ENCODE peak calls at places on chromosomes 7 and 10, in seven cellular contexts. One of them, this sample, is unnamed.
A peak's percentile ranks its signal among the peaks of the same experiment; 100 is the strongest.

GRCh38 chr7:42479452-42480303 is 242.7 kb upstream of the GLI3 start:
- DNase-seq in IMR-90: no peak
- DNase-seq in neuronal stem cell: no peak
- DNase-seq in H9: no peak
- DNase-seq in H1: no peak
- DNase-seq in mesenchymal stem cell: peak; percentile 76
- DNase-seq in mesendoderm: no peak
- DNase-seq in this sample: no peak

GRCh38 chr7:154927624-154928125 is 75.2 kb downstream of the PAXIP1 start:
- DNase-seq in IMR-90: peak; percentile 87
- DNase-seq in neuronal stem cell: peak; percentile 61
- DNase-seq in H9: peak; percentile 65
- DNase-seq in H1: no peak
- DNase-seq in mesenchymal stem cell: peak; percentile 87
- DNase-seq in mesendoderm: peak; percentile 86
- DNase-seq in this sample: peak; percentile 84

GRCh38 chr7:41492603-41493002 is 210.3 kb downstream of the INHBA start:
- DNase-seq in IMR-90: no peak
- DNase-seq in neuronal stem cell: no peak
- DNase-seq in H9: no peak
- DNase-seq in H1: no peak
- DNase-seq in mesenchymal stem cell: peak; percentile 19
- DNase-seq in mesendoderm: no peak
- DNase-seq in this sample: no peak

GRCh38 chr10:14560794-14561765 is 213.6 kb downstream of the FAM107B start:
- DNase-seq in IMR-90: no peak
- DNase-seq in neuronal stem cell: no peak
- DNase-seq in H9: no peak
- DNase-seq in H1: no peak
- DNase-seq in mesenchymal stem cell: no peak
- DNase-seq in mesendoderm: no peak
- DNase-seq in this sample: no peak

GRCh38 chr7:4694653-4695335 is 12.7 kb downstream of the FOXK1 start:
- DNase-seq in IMR-90: peak; percentile 86
- DNase-seq in neuronal stem cell: no peak
- DNase-seq in H9: no peak
- DNase-seq in H1: no peak
- DNase-seq in mesenchymal stem cell: peak; percentile 55
- DNase-seq in mesendoderm: no peak
- DNase-seq in this sample: no peak

GRCh38 chr7:50628469-50629084 is 63.4 kb upstream of the DDC start:
- DNase-seq in IMR-90: no peak
- DNase-seq in neuronal stem cell: no peak
- DNase-seq in H9: peak; percentile 70
- DNase-seq in H1: no peak
- DNase-seq in mesenchymal stem cell: no peak
- DNase-seq in mesendoderm: peak; percentile 41
- DNase-seq in this sample: no peak

GRCh38 chr7:156732091-156732621 is 91.6 kb downstream of the RNF32 start:
- DNase-seq in IMR-90: peak; percentile 47
- DNase-seq in neuronal stem cell: no peak
- DNase-seq in H9: no peak
- DNase-seq in H1: no peak
- DNase-seq in mesenchymal stem cell: no peak
- DNase-seq in mesendoderm: no peak
- DNase-seq in this sample: peak; percentile 36

GRCh38 chr7:88254721-88255120 is 34.9 kb upstream of the SRI start:
- DNase-seq in IMR-90: no peak
- DNase-seq in neuronal stem cell: no peak
- DNase-seq in H9: no peak
- DNase-seq in H1: no peak
- DNase-seq in mesenchymal stem cell: no peak
- DNase-seq in mesendoderm: no peak
- DNase-seq in this sample: peak; percentile 85

GRCh38 chr10:1539216-1539615 is 198.1 kb downstream of the ADARB2 start:
- DNase-seq in IMR-90: no peak
- DNase-seq in neuronal stem cell: no peak
- DNase-seq in H9: no peak
- DNase-seq in H1: no peak
- DNase-seq in mesenchymal stem cell: no peak
- DNase-seq in mesendoderm: no peak
- DNase-seq in this sample: no peak

GRCh38 chr7:91953618-91954017 is 13.0 kb downstream of the AKAP9 start:
- DNase-seq in IMR-90: peak; percentile 36
- DNase-seq in neuronal stem cell: no peak
- DNase-seq in H9: no peak
- DNase-seq in H1: no peak
- DNase-seq in mesenchymal stem cell: peak; percentile 22
- DNase-seq in mesendoderm: peak; percentile 13
- DNase-seq in this sample: no peak

GRCh38 chr7:138186951-138187351 is 110.7 kb downstream of the AKR1D1 start:
- DNase-seq in IMR-90: peak; percentile 4
- DNase-seq in neuronal stem cell: peak; percentile 71
- DNase-seq in H9: no peak
- DNase-seq in H1: no peak
- DNase-seq in mesenchymal stem cell: peak; percentile 74
- DNase-seq in mesendoderm: no peak
- DNase-seq in this sample: peak; percentile 75

GRCh38 chr10:103637855-103638561 is 144.5 kb downstream of the NEURL1 start:
- DNase-seq in IMR-90: peak; percentile 92
- DNase-seq in neuronal stem cell: no peak
- DNase-seq in H9: no peak
- DNase-seq in H1: no peak
- DNase-seq in mesenchymal stem cell: no peak
- DNase-seq in mesendoderm: no peak
- DNase-seq in this sample: peak; percentile 35

GRCh38 chr10:36597921-36598320 is 527.5 kb upstream of the ANKRD30A start:
- DNase-seq in IMR-90: no peak
- DNase-seq in neuronal stem cell: no peak
- DNase-seq in H9: no peak
- DNase-seq in H1: no peak
- DNase-seq in mesenchymal stem cell: no peak
- DNase-seq in mesendoderm: no peak
- DNase-seq in this sample: no peak

GRCh38 chr10:5942001-5942400 is 35.3 kb downstream of the IL15RA start:
- DNase-seq in IMR-90: no peak
- DNase-seq in neuronal stem cell: no peak
- DNase-seq in H9: no peak
- DNase-seq in H1: no peak
- DNase-seq in mesenchymal stem cell: no peak
- DNase-seq in mesendoderm: no peak
- DNase-seq in this sample: no peak

GRCh38 chr7:92916751-92917369 is 80.5 kb upstream of the CDK6 start:
- DNase-seq in IMR-90: peak; percentile 44
- DNase-seq in neuronal stem cell: peak; percentile 64
- DNase-seq in H9: peak; percentile 41
- DNase-seq in H1: no peak
- DNase-seq in mesenchymal stem cell: peak; percentile 20
- DNase-seq in mesendoderm: peak; percentile 97
- DNase-seq in this sample: peak; percentile 73

GRCh38 chr7:42628021-42628420 is 283.8 kb downstream of the C7orf25 start:
- DNase-seq in IMR-90: no peak
- DNase-seq in neuronal stem cell: no peak
- DNase-seq in H9: no peak
- DNase-seq in H1: no peak
- DNase-seq in mesenchymal stem cell: no peak
- DNase-seq in mesendoderm: no peak
- DNase-seq in this sample: no peak

GRCh38 chr7:130868150-130868549 is 134.1 kb upstream of the KLF14 start:
- DNase-seq in IMR-90: no peak
- DNase-seq in neuronal stem cell: no peak
- DNase-seq in H9: no peak
- DNase-seq in H1: no peak
- DNase-seq in mesenchymal stem cell: no peak
- DNase-seq in mesendoderm: no peak
- DNase-seq in this sample: no peak

DNA sequence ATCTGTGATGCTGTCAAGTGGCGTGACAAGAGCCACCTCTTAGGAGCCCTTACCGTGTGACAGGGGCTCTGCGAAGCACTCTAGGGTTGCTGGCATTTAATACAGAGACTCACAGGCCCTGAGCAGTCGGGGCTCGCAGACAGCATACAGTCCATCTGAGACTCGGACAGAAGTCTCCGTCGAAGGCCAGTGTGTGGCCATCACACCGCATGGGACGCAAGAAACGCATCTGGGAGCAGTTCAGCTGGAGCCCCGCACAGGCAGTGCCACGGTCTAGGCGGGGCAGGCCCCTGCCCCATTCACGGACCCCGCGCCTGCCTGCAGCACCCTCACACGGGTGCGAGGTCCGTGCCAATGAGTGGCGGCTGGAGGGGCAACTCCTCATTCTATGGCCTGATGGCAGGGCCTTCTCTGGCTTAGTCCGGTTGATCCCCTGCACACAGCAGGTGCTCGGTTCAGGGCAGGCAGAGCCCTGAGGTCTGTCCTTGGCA is 33.6 kb downstream of the IQCE start:
- DNase-seq in IMR-90: no peak
- DNase-seq in neuronal stem cell: no peak
- DNase-seq in H9: no peak
- DNase-seq in H1: no peak
- DNase-seq in mesenchymal stem cell: no peak
- DNase-seq in mesendoderm: no peak
- DNase-seq in this sample: no peak
- H2AK5ac ChIP-seq in IMR-90: no peak overlapping the region
- H2AK5ac ChIP-seq in neuronal stem cell: no peak overlapping the region
- H2AK5ac ChIP-seq in H9: no peak overlapping the region
- H2AK5ac ChIP-seq in H1: no peak overlapping the region
- H2AK5ac ChIP-seq in mesenchymal stem cell: no peak overlapping the region
- H2AK5ac ChIP-seq in mesendoderm: no peak overlapping the region
- H2AK5ac ChIP-seq in this sample: no peak overlapping the region

DNA sequence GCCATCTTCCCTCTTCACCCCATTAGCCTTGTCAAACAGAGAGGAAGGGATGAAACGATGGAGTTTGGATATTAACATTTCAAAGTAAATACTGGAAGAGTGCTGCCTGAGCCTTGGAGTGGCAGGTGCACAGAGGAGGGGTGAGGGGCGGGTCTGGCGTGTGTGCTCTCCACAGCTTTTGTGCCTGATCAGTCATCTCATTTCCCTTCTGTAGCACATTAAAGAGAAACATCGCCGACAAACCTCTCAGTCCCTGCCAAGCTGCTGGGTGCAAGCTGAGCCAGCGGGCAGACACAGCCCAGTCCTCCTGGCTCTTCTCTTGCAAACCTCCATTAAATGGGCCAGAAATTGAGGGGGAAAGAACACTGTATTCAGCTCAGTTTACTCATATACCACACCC is 76.2 kb downstream of the SLIT1 start:
- DNase-seq in IMR-90: no peak
- DNase-seq in neuronal stem cell: no peak
- DNase-seq in H9: no peak
- DNase-seq in H1: no peak
- DNase-seq in mesenchymal stem cell: no peak
- DNase-seq in mesendoderm: no peak
- DNase-seq in this sample: no peak
- H2AK5ac ChIP-seq in IMR-90: no peak overlapping the region
- H2AK5ac ChIP-seq in neuronal stem cell: no peak overlapping the region
- H2AK5ac ChIP-seq in H9: no peak overlapping the region
- H2AK5ac ChIP-seq in H1: no peak overlapping the region
- H2AK5ac ChIP-seq in mesenchymal stem cell: no peak overlapping the region
- H2AK5ac ChIP-seq in mesendoderm: no peak overlapping the region
- H2AK5ac ChIP-seq in this sample: no peak overlapping the region

GRCh38 chr7:106419455-106420182 is 134.8 kb upstream of the NAMPT start:
- DNase-seq in IMR-90: no peak
- DNase-seq in neuronal stem cell: no peak
- DNase-seq in H9: no peak
- DNase-seq in H1: no peak
- DNase-seq in mesenchymal stem cell: peak; percentile 32
- DNase-seq in mesendoderm: no peak
- DNase-seq in this sample: no peak
- H2AK5ac ChIP-seq in IMR-90: peak overlapping the region; percentile 23
- H2AK5ac ChIP-seq in neuronal stem cell: no peak overlapping the region
- H2AK5ac ChIP-seq in H9: no peak overlapping the region
- H2AK5ac ChIP-seq in H1: no peak overlapping the region
- H2AK5ac ChIP-seq in mesenchymal stem cell: no peak overlapping the region
- H2AK5ac ChIP-seq in mesendoderm: no peak overlapping the region
- H2AK5ac ChIP-seq in this sample: no peak overlapping the region

GRCh38 chr10:91360434-91360833 is 49.7 kb upstream of the HECTD2 start:
- DNase-seq in IMR-90: no peak
- DNase-seq in neuronal stem cell: no peak
- DNase-seq in H9: no peak
- DNase-seq in H1: no peak
- DNase-seq in mesenchymal stem cell: no peak
- DNase-seq in mesendoderm: no peak
- DNase-seq in this sample: peak; percentile 86
- H2AK5ac ChIP-seq in IMR-90: no peak overlapping the region
- H2AK5ac ChIP-seq in neuronal stem cell: no peak overlapping the region
- H2AK5ac ChIP-seq in H9: no peak overlapping the region
- H2AK5ac ChIP-seq in H1: no peak overlapping the region
- H2AK5ac ChIP-seq in mesenchymal stem cell: no peak overlapping the region
- H2AK5ac ChIP-seq in mesendoderm: no peak overlapping the region
- H2AK5ac ChIP-seq in this sample: no peak overlapping the region

GRCh38 chr10:130899856-130900255 is 411.7 kb downstream of the TCERG1L start:
- DNase-seq in IMR-90: no peak
- DNase-seq in neuronal stem cell: no peak
- DNase-seq in H9: no peak
- DNase-seq in H1: no peak
- DNase-seq in mesenchymal stem cell: no peak
- DNase-seq in mesendoderm: no peak
- DNase-seq in this sample: no peak
- H2AK5ac ChIP-seq in IMR-90: no peak overlapping the region
- H2AK5ac ChIP-seq in neuronal stem cell: no peak overlapping the region
- H2AK5ac ChIP-seq in H9: no peak overlapping the region
- H2AK5ac ChIP-seq in H1: no peak overlapping the region
- H2AK5ac ChIP-seq in mesenchymal stem cell: no peak overlapping the region
- H2AK5ac ChIP-seq in mesendoderm: no peak overlapping the region
- H2AK5ac ChIP-seq in this sample: no peak overlapping the region

DNA sequence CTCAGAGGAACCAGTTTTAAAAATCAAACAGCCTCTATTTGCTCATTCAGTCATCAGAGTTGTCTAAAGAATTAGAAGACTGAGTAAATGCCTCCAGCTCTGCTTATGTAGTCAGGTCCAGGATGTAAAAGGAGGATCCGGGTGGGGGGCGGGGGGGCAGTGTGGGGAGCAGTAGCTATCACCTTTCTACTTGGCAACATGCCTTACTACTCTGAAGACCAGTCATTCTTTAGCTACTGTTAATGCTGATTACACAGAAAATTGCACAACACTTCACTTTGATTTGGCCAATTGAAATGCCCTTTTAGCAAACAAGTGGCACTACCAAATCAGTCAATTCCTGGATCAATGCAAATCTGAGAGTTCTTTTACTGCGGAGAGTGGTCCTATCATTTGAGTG is 164.2 kb downstream of the NXPH1 start:
- DNase-seq in IMR-90: no peak
- DNase-seq in neuronal stem cell: no peak
- DNase-seq in H9: no peak
- DNase-seq in H1: no peak
- DNase-seq in mesenchymal stem cell: no peak
- DNase-seq in mesendoderm: no peak
- DNase-seq in this sample: no peak
- H2AK5ac ChIP-seq in IMR-90: no peak overlapping the region
- H2AK5ac ChIP-seq in neuronal stem cell: no peak overlapping the region
- H2AK5ac ChIP-seq in H9: no peak overlapping the region
- H2AK5ac ChIP-seq in H1: no peak overlapping the region
- H2AK5ac ChIP-seq in mesenchymal stem cell: no peak overlapping the region
- H2AK5ac ChIP-seq in mesendoderm: no peak overlapping the region
- H2AK5ac ChIP-seq in this sample: no peak overlapping the region

GRCh38 chr10:75588031-75588430 is 156.6 kb downstream of the LRMDA start:
- DNase-seq in IMR-90: no peak
- DNase-seq in neuronal stem cell: no peak
- DNase-seq in H9: no peak
- DNase-seq in H1: no peak
- DNase-seq in mesenchymal stem cell: no peak
- DNase-seq in mesendoderm: no peak
- DNase-seq in this sample: no peak
- H2AK5ac ChIP-seq in IMR-90: no peak overlapping the region
- H2AK5ac ChIP-seq in neuronal stem cell: no peak overlapping the region
- H2AK5ac ChIP-seq in H9: no peak overlapping the region
- H2AK5ac ChIP-seq in H1: no peak overlapping the region
- H2AK5ac ChIP-seq in mesenchymal stem cell: no peak overlapping the region
- H2AK5ac ChIP-seq in mesendoderm: no peak overlapping the region
- H2AK5ac ChIP-seq in this sample: no peak overlapping the region

This sample was measured in trophoblast cell.